ENCODE peak calls at places on chromosomes 11 and 22, in five cellular contexts. One of them, this sample, is unnamed.

GRCh38 chr11:294795-295194 is 4.5 kb downstream of the IFITM5 start:
- DNase-seq in coronary artery: no peak
- DNase-seq in thoracic aorta: no peak
- DNase-seq in AG09319: no peak
- DNase-seq in CD8-positive, alpha-beta T cell: no peak
- DNase-seq in this sample: no peak

GRCh38 chr11:94638902-94639373 is 71.8 kb downstream of the PIWIL4 start:
- DNase-seq in coronary artery: no peak
- DNase-seq in thoracic aorta: no peak
- DNase-seq in AG09319: peak; percentile 2
- DNase-seq in CD8-positive, alpha-beta T cell: no peak
- DNase-seq in this sample: no peak

GRCh38 chr22:21898354-21898896 is 31.0 kb upstream of the MAPK1 start:
- DNase-seq in coronary artery: no peak
- DNase-seq in thoracic aorta: no peak
- DNase-seq in AG09319: no peak
- DNase-seq in CD8-positive, alpha-beta T cell: no peak
- DNase-seq in this sample: no peak

GRCh38 chr22:30241576-30242371 is 4.8 kb downstream of the LIF start:
- DNase-seq in coronary artery: no peak
- DNase-seq in thoracic aorta: no peak
- DNase-seq in AG09319: no peak
- DNase-seq in CD8-positive, alpha-beta T cell: no peak
- DNase-seq in this sample: no peak

GRCh38 chr11:10488581-10489443 is 33.7 kb downstream of the AMPD3 start:
- DNase-seq in coronary artery: peak; percentile 71
- DNase-seq in thoracic aorta: no peak
- DNase-seq in AG09319: no peak
- DNase-seq in CD8-positive, alpha-beta T cell: no peak
- DNase-seq in this sample: peak; percentile 67

GRCh38 chr11:12005476-12005875 is 3.0 kb downstream of the DKK3 start:
- DNase-seq in coronary artery: no peak
- DNase-seq in thoracic aorta: no peak
- DNase-seq in AG09319: peak; percentile 40
- DNase-seq in CD8-positive, alpha-beta T cell: no peak
- DNase-seq in this sample: no peak

GRCh38 chr11:134762248-134763029 is 350.4 kb upstream of the B3GAT1 start:
- DNase-seq in coronary artery: peak; percentile 40
- DNase-seq in thoracic aorta: no peak
- DNase-seq in AG09319: no peak
- DNase-seq in CD8-positive, alpha-beta T cell: peak; percentile 54
- DNase-seq in this sample: no peak

GRCh38 chr11:7196396-7197146 is 55.1 kb upstream of the SYT9 start:
- DNase-seq in coronary artery: no peak
- DNase-seq in thoracic aorta: no peak
- DNase-seq in AG09319: no peak
- DNase-seq in CD8-positive, alpha-beta T cell: no peak
- DNase-seq in this sample: no peak

GRCh38 chr11:69352715-69353325 is 58.9 kb downstream of the MYEOV start:
- DNase-seq in coronary artery: peak; percentile 33
- DNase-seq in thoracic aorta: no peak
- DNase-seq in AG09319: peak; percentile 75
- DNase-seq in CD8-positive, alpha-beta T cell: peak; percentile 40
- DNase-seq in this sample: peak; percentile 15

GRCh38 chr11:117774553-117774952 is 22.5 kb downstream of the DSCAML1 start:
- DNase-seq in coronary artery: no peak
- DNase-seq in thoracic aorta: no peak
- DNase-seq in AG09319: no peak
- DNase-seq in CD8-positive, alpha-beta T cell: no peak
- DNase-seq in this sample: no peak

GRCh38 chr22:31489632-31490495 is at the start of gene EIF4ENIF1:
- DNase-seq in coronary artery: peak; percentile 90
- DNase-seq in thoracic aorta: peak; percentile 64
- DNase-seq in AG09319: peak; percentile 69
- DNase-seq in CD8-positive, alpha-beta T cell: peak; percentile 93
- DNase-seq in this sample: peak; percentile 93

GRCh38 chr11:117384045-117384444 is 56.4 kb downstream of the CEP164 start:
- DNase-seq in coronary artery: no peak
- DNase-seq in thoracic aorta: no peak
- DNase-seq in AG09319: no peak
- DNase-seq in CD8-positive, alpha-beta T cell: no peak
- DNase-seq in this sample: no peak

GRCh38 chr22:24055283-24055682 is 44.2 kb downstream of the CABIN1 start:
- DNase-seq in coronary artery: no peak
- DNase-seq in thoracic aorta: no peak
- DNase-seq in AG09319: no peak
- DNase-seq in CD8-positive, alpha-beta T cell: no peak
- DNase-seq in this sample: no peak

GRCh38 chr22:46053563-46054090 is 76.7 kb upstream of the WNT7B start:
- DNase-seq in coronary artery: no peak
- DNase-seq in thoracic aorta: no peak
- DNase-seq in AG09319: no peak
- DNase-seq in CD8-positive, alpha-beta T cell: peak; percentile 84
- DNase-seq in this sample: peak; percentile 61

GRCh38 chr11:115330693-115331482 is 173.3 kb downstream of the CADM1 start:
- DNase-seq in coronary artery: no peak
- DNase-seq in thoracic aorta: no peak
- DNase-seq in AG09319: no peak
- DNase-seq in CD8-positive, alpha-beta T cell: no peak
- DNase-seq in this sample: no peak

GRCh38 chr11:134916421-134916820 is 504.4 kb upstream of the B3GAT1 start:
- DNase-seq in coronary artery: no peak
- DNase-seq in thoracic aorta: no peak
- DNase-seq in AG09319: no peak
- DNase-seq in CD8-positive, alpha-beta T cell: no peak
- DNase-seq in this sample: no peak

GRCh38 chr22:38452373-38453064 is 2.5 kb downstream of the KCNJ4 start:
- DNase-seq in coronary artery: no peak
- DNase-seq in thoracic aorta: no peak
- DNase-seq in AG09319: no peak
- DNase-seq in CD8-positive, alpha-beta T cell: no peak
- DNase-seq in this sample: no peak

GRCh38 chr11:126083829-126084607 is 21.4 kb upstream of the CDON start:
- DNase-seq in coronary artery: no peak
- DNase-seq in thoracic aorta: no peak
- DNase-seq in AG09319: no peak
- DNase-seq in CD8-positive, alpha-beta T cell: peak; percentile 62
- DNase-seq in this sample: no peak

GRCh38 chr11:60947666-60948065 is 4.3 kb downstream of the SLC15A3 start:
- DNase-seq in coronary artery: no peak
- DNase-seq in thoracic aorta: no peak
- DNase-seq in AG09319: no peak
- DNase-seq in CD8-positive, alpha-beta T cell: no peak
- DNase-seq in this sample: no peak

GRCh38 chr11:69267395-69267805 is 26.6 kb upstream of the MYEOV start:
- DNase-seq in coronary artery: no peak
- DNase-seq in thoracic aorta: no peak
- DNase-seq in AG09319: no peak
- DNase-seq in CD8-positive, alpha-beta T cell: no peak
- DNase-seq in this sample: no peak

GRCh38 chr11:36160115-36160514 is 129.1 kb downstream of the COMMD9 start:
- DNase-seq in coronary artery: no peak
- DNase-seq in thoracic aorta: no peak
- DNase-seq in AG09319: no peak
- DNase-seq in CD8-positive, alpha-beta T cell: no peak
- DNase-seq in this sample: no peak

GRCh38 chr11:36155770-36156485 is 133.3 kb downstream of the COMMD9 start:
- DNase-seq in coronary artery: no peak
- DNase-seq in thoracic aorta: no peak
- DNase-seq in AG09319: no peak
- DNase-seq in CD8-positive, alpha-beta T cell: no peak
- DNase-seq in this sample: no peak

GRCh38 chr11:36156486-36157150 is 132.6 kb downstream of the COMMD9 start:
- DNase-seq in coronary artery: no peak
- DNase-seq in thoracic aorta: no peak
- DNase-seq in AG09319: no peak
- DNase-seq in CD8-positive, alpha-beta T cell: no peak
- DNase-seq in this sample: no peak

GRCh38 chr11:36155301-36155700 is 133.9 kb downstream of the COMMD9 start:
- DNase-seq in coronary artery: no peak
- DNase-seq in thoracic aorta: no peak
- DNase-seq in AG09319: no peak
- DNase-seq in CD8-positive, alpha-beta T cell: no peak
- DNase-seq in this sample: no peak

DNA sequence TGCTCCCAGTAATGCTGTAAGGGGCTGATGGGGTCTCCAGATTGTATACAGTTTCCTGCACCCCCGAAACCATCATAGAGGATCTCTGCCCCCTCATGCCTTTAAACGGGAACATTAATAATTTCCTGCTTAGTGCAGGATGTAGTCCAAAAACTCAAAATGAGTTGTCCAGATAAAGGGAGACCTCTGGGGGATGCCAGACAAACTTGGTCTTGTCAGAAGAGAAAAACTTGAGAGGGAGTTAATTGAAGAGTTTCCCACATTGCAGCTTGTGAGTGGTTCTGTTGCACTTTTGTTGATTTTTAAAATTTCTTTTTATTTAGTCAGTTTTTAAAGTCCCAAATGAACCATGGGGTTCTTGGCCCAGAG is 132.1 kb downstream of the COMMD9 start:
- DNase-seq in coronary artery: no peak
- DNase-seq in thoracic aorta: no peak
- DNase-seq in AG09319: no peak
- DNase-seq in CD8-positive, alpha-beta T cell: no peak
- DNase-seq in this sample: no peak
- TF ChIP-seq CTCF in coronary artery: no peak
- TF ChIP-seq CTCF in thoracic aorta: no peak
- TF ChIP-seq CTCF in AG09319: no peak
- TF ChIP-seq CTCF in CD8-positive, alpha-beta T cell: no peak
- TF ChIP-seq CTCF in this sample: no peak

DNA sequence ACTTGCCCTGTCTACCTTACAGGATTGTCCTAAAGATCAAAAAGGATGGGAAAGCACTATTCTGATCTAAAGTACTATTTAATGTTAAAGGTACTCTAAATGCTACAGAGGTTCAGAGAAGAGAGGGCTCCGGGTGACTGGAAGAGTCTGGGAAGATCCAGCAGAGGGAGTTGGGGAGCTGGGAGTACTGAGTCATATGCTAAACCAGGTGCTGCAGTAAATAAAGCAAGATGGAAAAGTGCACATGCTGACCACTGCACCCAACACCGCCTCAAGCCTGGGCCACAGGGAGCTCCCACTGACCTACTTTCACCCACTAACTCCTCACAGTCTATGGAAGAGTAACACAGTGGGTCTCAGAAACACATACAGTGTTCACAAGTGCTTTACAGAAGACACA is 49.3 kb downstream of the WT1 start:
- DNase-seq in coronary artery: no peak
- DNase-seq in thoracic aorta: no peak
- DNase-seq in AG09319: no peak
- DNase-seq in CD8-positive, alpha-beta T cell: no peak
- DNase-seq in this sample: no peak
- TF ChIP-seq CTCF in coronary artery: no peak
- TF ChIP-seq CTCF in thoracic aorta: no peak
- TF ChIP-seq CTCF in AG09319: peak; percentile 27
- TF ChIP-seq CTCF in CD8-positive, alpha-beta T cell: no peak
- TF ChIP-seq CTCF in this sample: no peak

DNA sequence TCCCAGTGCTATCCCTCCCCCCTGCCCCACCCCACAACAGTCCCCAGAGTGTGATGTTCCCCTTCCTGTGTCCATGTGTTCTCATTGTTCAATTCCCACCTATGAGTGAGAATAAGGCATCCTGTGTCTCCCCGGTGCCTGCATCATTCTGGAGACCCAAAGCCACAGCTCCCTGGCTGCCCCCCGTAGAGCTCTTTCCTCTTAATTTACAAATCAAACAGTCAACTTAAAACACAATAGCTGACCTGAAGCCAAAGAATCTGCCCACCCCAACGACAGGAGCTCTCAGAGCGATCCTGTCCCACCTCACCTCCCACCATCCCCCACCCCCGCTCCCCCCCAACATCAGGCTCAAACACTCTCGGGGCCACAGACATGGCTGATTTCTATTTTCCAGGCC is 558.3 kb downstream of the BRD1 start:
- DNase-seq in coronary artery: no peak
- DNase-seq in thoracic aorta: no peak
- DNase-seq in AG09319: no peak
- DNase-seq in CD8-positive, alpha-beta T cell: no peak
- DNase-seq in this sample: no peak
- TF ChIP-seq CTCF in coronary artery: no peak
- TF ChIP-seq CTCF in thoracic aorta: no peak
- TF ChIP-seq CTCF in AG09319: no peak
- TF ChIP-seq CTCF in CD8-positive, alpha-beta T cell: no peak
- TF ChIP-seq CTCF in this sample: no peak

DNA sequence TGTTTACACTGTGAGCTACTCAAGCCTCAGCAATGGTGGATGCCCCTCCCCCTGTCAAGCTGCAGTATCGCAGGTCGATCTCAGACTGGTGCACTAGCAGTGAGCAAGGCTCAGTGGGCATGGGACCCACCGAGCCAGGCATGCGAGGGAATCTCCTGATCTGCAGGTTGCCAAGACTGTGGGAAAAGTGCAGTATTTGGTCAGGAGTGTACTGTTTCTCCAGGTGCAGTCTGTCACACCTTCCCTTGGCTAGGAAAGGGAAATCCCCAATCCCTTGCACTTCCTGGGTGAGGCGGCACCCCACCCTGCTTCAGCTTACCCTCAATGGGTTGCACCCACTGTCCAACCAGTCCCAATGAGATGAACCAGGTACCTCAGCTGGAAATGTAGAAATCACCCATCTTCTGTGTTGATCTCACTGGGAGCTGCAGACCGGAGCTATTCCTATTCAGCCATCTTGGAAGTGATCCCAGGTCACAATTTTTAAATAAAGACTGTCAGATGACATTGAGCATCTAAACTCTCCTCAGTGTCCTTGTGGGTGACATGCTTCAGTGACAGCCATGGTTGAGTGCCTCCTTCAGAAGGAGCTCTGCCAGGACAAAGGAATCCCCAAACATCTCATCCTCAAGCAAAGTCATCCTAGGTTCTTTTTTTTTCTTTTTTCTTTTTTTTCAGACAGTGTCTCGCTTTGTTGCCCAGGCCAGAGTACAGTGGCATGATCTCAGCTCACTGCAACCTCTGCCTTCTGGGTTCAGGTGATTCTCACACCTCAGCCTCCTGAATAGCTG is 10.8 kb downstream of the SLC22A24 start:
- DNase-seq in coronary artery: no peak
- DNase-seq in thoracic aorta: no peak
- DNase-seq in AG09319: no peak
- DNase-seq in CD8-positive, alpha-beta T cell: no peak
- DNase-seq in this sample: no peak
- TF ChIP-seq CTCF in coronary artery: no peak
- TF ChIP-seq CTCF in thoracic aorta: no peak
- TF ChIP-seq CTCF in AG09319: no peak
- TF ChIP-seq CTCF in CD8-positive, alpha-beta T cell: no peak
- TF ChIP-seq CTCF in this sample: no peak

DNA sequence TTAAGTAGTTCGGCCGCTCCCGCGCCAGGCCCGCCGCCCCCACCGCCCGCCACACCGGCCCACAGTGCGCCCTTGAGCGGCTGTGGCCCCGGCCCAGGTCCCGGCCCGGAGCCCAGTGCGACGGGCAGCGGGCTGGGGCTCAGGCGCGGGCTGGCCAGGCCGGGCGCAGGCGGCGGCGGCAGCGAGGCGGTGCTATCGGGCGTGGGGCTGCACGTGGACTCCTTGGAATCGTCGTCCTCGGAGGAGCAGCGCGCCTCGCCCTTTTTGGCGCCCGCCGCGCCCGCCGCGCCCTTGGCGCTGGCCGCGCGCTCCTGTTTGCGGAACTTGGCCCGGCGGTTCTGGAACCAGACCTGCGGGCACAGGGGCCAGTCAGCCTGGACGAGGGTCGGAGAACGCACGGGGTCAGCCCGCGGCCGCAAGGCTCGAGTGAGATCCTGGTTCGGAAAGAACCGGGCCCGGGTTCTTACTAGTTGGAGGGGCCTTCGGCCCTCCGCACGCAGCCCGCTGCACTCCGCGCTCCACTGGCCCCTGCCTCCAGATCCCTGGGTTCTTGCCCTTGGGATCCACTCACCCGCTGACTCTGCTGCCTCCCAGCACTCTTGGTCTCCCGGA is 4.0 kb downstream of the PHOX2A start:
- DNase-seq in coronary artery: no peak
- DNase-seq in thoracic aorta: no peak
- DNase-seq in AG09319: no peak
- DNase-seq in CD8-positive, alpha-beta T cell: no peak
- DNase-seq in this sample: no peak
- TF ChIP-seq CTCF in coronary artery: no peak
- TF ChIP-seq CTCF in thoracic aorta: no peak
- TF ChIP-seq CTCF in AG09319: no peak
- TF ChIP-seq CTCF in CD8-positive, alpha-beta T cell: no peak
- TF ChIP-seq CTCF in this sample: no peak